ENCODE peak calls at places on chromosomes 13 and 19, in four cellular contexts. One of them, this sample, is unnamed.

GRCh38 chr13:27283906-27284523 is 13.4 kb downstream of the RASL11A start:
- DNase-seq in stimulated activated CD8-positive, alpha-beta memory T cell treated with anti-CD3 and anti-CD28 coated beads, Interleukin-12 subunit alpha, Interleukin-12 subunit beta, amount 100 ng/mL, for 1 hour: no peak
- DNase-seq in IMR-90: no peak
- DNase-seq in HEK293T: no peak
- DNase-seq in this sample: no peak

GRCh38 chr13:102610296-102610895 is 13.6 kb downstream of the TPP2 start:
- DNase-seq in IMR-90: no peak
- DNase-seq in HEK293T: no peak
- DNase-seq in stimulated activated CD8-positive, alpha-beta memory T cell treated with anti-CD3 and anti-CD28 coated beads, Interleukin-12 subunit alpha, Interleukin-12 subunit beta, amount 100 ng/mL, for 1 hour: no peak
- DNase-seq in this sample: no peak

GRCh38 chr19:35868172-35868822 is at the start of gene APLP1:
- DNase-seq in HEK293T: peak
- DNase-seq in IMR-90: no peak
- DNase-seq in stimulated activated CD8-positive, alpha-beta memory T cell treated with anti-CD3 and anti-CD28 coated beads, Interleukin-12 subunit alpha, Interleukin-12 subunit beta, amount 100 ng/mL, for 1 hour: peak
- DNase-seq in this sample: peak

GRCh38 chr13:75226092-75226491 is 255.9 kb downstream of the TBC1D4 start:
- DNase-seq in stimulated activated CD8-positive, alpha-beta memory T cell treated with anti-CD3 and anti-CD28 coated beads, Interleukin-12 subunit alpha, Interleukin-12 subunit beta, amount 100 ng/mL, for 1 hour: no peak
- DNase-seq in IMR-90: no peak
- DNase-seq in HEK293T: no peak
- DNase-seq in this sample: no peak

GRCh38 chr19:29934781-29935180 is 7.3 kb upstream of the URI1 start:
- DNase-seq in stimulated activated CD8-positive, alpha-beta memory T cell treated with anti-CD3 and anti-CD28 coated beads, Interleukin-12 subunit alpha, Interleukin-12 subunit beta, amount 100 ng/mL, for 1 hour: no peak
- DNase-seq in HEK293T: no peak
- DNase-seq in IMR-90: no peak
- DNase-seq in this sample: no peak

GRCh38 chr19:15317392-15318011 is 14.8 kb downstream of the BRD4 start:
- DNase-seq in stimulated activated CD8-positive, alpha-beta memory T cell treated with anti-CD3 and anti-CD28 coated beads, Interleukin-12 subunit alpha, Interleukin-12 subunit beta, amount 100 ng/mL, for 1 hour: no peak
- DNase-seq in IMR-90: peak
- DNase-seq in HEK293T: no peak
- DNase-seq in this sample: no peak

GRCh38 chr19:33502521-33502920 is 19.1 kb downstream of the PEPD start:
- DNase-seq in stimulated activated CD8-positive, alpha-beta memory T cell treated with anti-CD3 and anti-CD28 coated beads, Interleukin-12 subunit alpha, Interleukin-12 subunit beta, amount 100 ng/mL, for 1 hour: no peak
- DNase-seq in HEK293T: no peak
- DNase-seq in IMR-90: no peak
- DNase-seq in this sample: no peak

GRCh38 chr19:16249826-16250434 is 52.2 kb downstream of the AP1M1 start:
- DNase-seq in HEK293T: no peak
- DNase-seq in IMR-90: peak
- DNase-seq in stimulated activated CD8-positive, alpha-beta memory T cell treated with anti-CD3 and anti-CD28 coated beads, Interleukin-12 subunit alpha, Interleukin-12 subunit beta, amount 100 ng/mL, for 1 hour: no peak
- DNase-seq in this sample: no peak